ENCODE peak calls at places on chromosomes 3 and 15, in ten cellular contexts. G is ACHN, I is substantia nigra, U is nucleus accumbens, H is endothelial cell of umbilical vein, C is GM10248, T is left cardiac atrium, W is KBM-7, E is AG08396, J is HFF-Myc. L is an unnamed sample.

GRCh38 chr15:73345658-73346057 is 23.1 kb downstream of the HCN4 start:
- DNase-seq in G (no peak), I (no peak), U (no peak), H (no peak), C (no peak), T (no peak), W (no peak), E (no peak), J (no peak), L (no peak)

GRCh38 chr3:11548721-11549131 is 95.0 kb downstream of the VGLL4 start:
- DNase-seq in G (peak; percentile 64), I (no peak), U (no peak), H (peak; percentile 85), C (no peak), T (no peak), W (no peak), E (peak; percentile 80), J (no peak), L (no peak)

GRCh38 chr3:141412936-141413354 is 44.6 kb downstream of the ZBTB38 start:
- DNase-seq in G (no peak), I (peak; percentile 77), U (peak; percentile 75), H (peak; percentile 95), C (no peak), T (peak; percentile 94), W (no peak), E (peak; percentile 75), J (no peak), L (peak; percentile 67)

GRCh38 chr3:78644847-78645246 is 1123.0 kb downstream of the ROBO1 start:
- DNase-seq in G (no peak), I (no peak), U (no peak), H (peak; percentile 42), C (no peak), T (no peak), W (no peak), E (no peak), J (no peak), L (no peak)

GRCh38 chr15:84696757-84697156 is 19.2 kb downstream of the SEC11A start:
- DNase-seq in G (no peak), I (no peak), U (no peak), H (no peak), C (no peak), T (no peak), W (no peak), E (no peak), J (no peak), L (no peak)

GRCh38 chr3:196969660-196970546 is 1.3 kb upstream of the PIGZ start:
- DNase-seq in G (peak; percentile 62), I (peak; percentile 47), U (peak; percentile 25), H (peak; percentile 57), C (peak; percentile 89), T (peak; percentile 70), W (peak; percentile 65), E (peak; percentile 93), J (no peak), L (no peak)

GRCh38 chr3:21152555-21152954 is 598.5 kb downstream of the ZNF385D start:
- DNase-seq in G (no peak), I (no peak), U (no peak), H (no peak), C (no peak), T (no peak), W (no peak), E (no peak), J (no peak), L (no peak)

GRCh38 chr15:78071378-78071777 is 6.1 kb downstream of the TBC1D2B start:
- DNase-seq in G (no peak), I (no peak), U (no peak), H (no peak), C (no peak), T (no peak), W (no peak), E (no peak), J (no peak), L (no peak)